ENCODE peak calls at places on chromosomes 13 and 19, in four cellular contexts. J is activated CD4-positive, alpha-beta T cell treated with anti-CD3 and anti-CD28 coated beads, Interleukin-2, amount 10 ng/mL, durations not matched to agents 7 days and 5 days; Z is caudate nucleus; F is cardiac muscle cell. U is an unnamed sample.

GRCh38 chr13:24271611-24272451 is 37.5 kb upstream of the C1QTNF9 start:
- DNase-seq in J (peak; percentile 84), Z (peak; percentile 9), F (peak; percentile 90), U (peak; percentile 33)

GRCh38 chr13:99982021-99982740 is 597 bp downstream of the ZIC2 start:
- DNase-seq in J (no peak), Z (no peak), F (no peak), U (no peak)

GRCh38 chr13:75836441-75836840 is 200.3 kb downstream of the LMO7 start:
- DNase-seq in J (no peak), Z (no peak), F (no peak), U (no peak)

GRCh38 chr19:42253245-42254082 is 1.5 kb downstream of the ERF start:
- DNase-seq in J (peak; percentile 73), Z (no peak), F (peak; percentile 65), U (peak; percentile 50)

GRCh38 chr19:28020631-28021315 is 1192.2 kb downstream of the UQCRFS1 start:
- DNase-seq in J (no peak), Z (no peak), F (no peak), U (no peak)

GRCh38 chr13:76758738-76759137 is 127.5 kb downstream of the KCTD12 start:
- DNase-seq in J (no peak), Z (no peak), F (no peak), U (no peak)

GRCh38 chr19:50602935-50603334 is 34.7 kb upstream of the LRRC4B start:
- DNase-seq in J (no peak), Z (no peak), F (no peak), U (no peak)

GRCh38 chr13:79673310-79673992 is 192.5 kb downstream of the NDFIP2 start:
- DNase-seq in J (no peak), Z (no peak), F (no peak), U (no peak)

GRCh38 chr13:30165791-30166190 is 141.6 kb downstream of the KATNAL1 start:
- DNase-seq in J (no peak), Z (no peak), F (peak; percentile 39), U (no peak)

GRCh38 chr13:89097994-89098393 is 1426.8 kb downstream of the SLITRK5 start:
- DNase-seq in J (no peak), Z (no peak), F (no peak), U (peak; percentile 33)